ENCODE peak calls at places on chromosomes 7 and 10, in five cellular contexts. One of them, this sample, is unnamed.

GRCh38 chr7:158023563-158024350 is 563.9 kb downstream of the PTPRN2 start:
- DNase-seq in substantia nigra: no peak
- DNase-seq in Peyer's patch: peak
- DNase-seq in CD4-positive, CD25-positive, alpha-beta regulatory T cell: no peak
- DNase-seq in stomach: peak
- DNase-seq in this sample: no peak

GRCh38 chr10:124149681-124150080 is 56.3 kb upstream of the CHST15 start:
- DNase-seq in substantia nigra: no peak
- DNase-seq in Peyer's patch: peak
- DNase-seq in CD4-positive, CD25-positive, alpha-beta regulatory T cell: peak
- DNase-seq in stomach: no peak
- DNase-seq in this sample: no peak

GRCh38 chr10:49628599-49628998 is 14.8 kb downstream of the CHAT start:
- DNase-seq in substantia nigra: no peak
- DNase-seq in Peyer's patch: peak
- DNase-seq in CD4-positive, CD25-positive, alpha-beta regulatory T cell: no peak
- DNase-seq in stomach: no peak
- DNase-seq in this sample: no peak

GRCh38 chr7:118609207-118609606 is 384.7 kb downstream of the ANKRD7 start:
- DNase-seq in substantia nigra: no peak
- DNase-seq in Peyer's patch: no peak
- DNase-seq in CD4-positive, CD25-positive, alpha-beta regulatory T cell: no peak
- DNase-seq in stomach: no peak
- DNase-seq in this sample: no peak

GRCh38 chr10:31926154-31926553 is 2.5 kb downstream of the ARHGAP12 start:
- DNase-seq in substantia nigra: no peak
- DNase-seq in Peyer's patch: no peak
- DNase-seq in CD4-positive, CD25-positive, alpha-beta regulatory T cell: no peak
- DNase-seq in stomach: no peak
- DNase-seq in this sample: no peak

GRCh38 chr7:18225067-18225466 is 197.4 kb upstream of the PRPS1L1 start:
- DNase-seq in substantia nigra: no peak
- DNase-seq in Peyer's patch: no peak
- DNase-seq in CD4-positive, CD25-positive, alpha-beta regulatory T cell: no peak
- DNase-seq in stomach: no peak
- DNase-seq in this sample: no peak

GRCh38 chr7:136877990-136878389 is 9.5 kb downstream of the CHRM2 start:
- DNase-seq in substantia nigra: no peak
- DNase-seq in Peyer's patch: no peak
- DNase-seq in CD4-positive, CD25-positive, alpha-beta regulatory T cell: no peak
- DNase-seq in stomach: no peak
- DNase-seq in this sample: no peak

GRCh38 chr7:47153076-47153475 is 428.8 kb downstream of the TNS3 start:
- DNase-seq in substantia nigra: no peak
- DNase-seq in Peyer's patch: no peak
- DNase-seq in CD4-positive, CD25-positive, alpha-beta regulatory T cell: no peak
- DNase-seq in stomach: no peak
- DNase-seq in this sample: no peak

GRCh38 chr7:18384491-18385143 is 110.9 kb upstream of the HDAC9 start:
- DNase-seq in substantia nigra: no peak
- DNase-seq in Peyer's patch: no peak
- DNase-seq in CD4-positive, CD25-positive, alpha-beta regulatory T cell: no peak
- DNase-seq in stomach: no peak
- DNase-seq in this sample: no peak

GRCh38 chr10:63573068-63573697 is 52.0 kb downstream of the REEP3 start:
- DNase-seq in substantia nigra: no peak
- DNase-seq in Peyer's patch: no peak
- DNase-seq in CD4-positive, CD25-positive, alpha-beta regulatory T cell: peak
- DNase-seq in stomach: no peak
- DNase-seq in this sample: no peak

GRCh38 chr10:48502791-48503190 is 102.1 kb downstream of the ARHGAP22 start:
- DNase-seq in substantia nigra: no peak
- DNase-seq in Peyer's patch: no peak
- DNase-seq in CD4-positive, CD25-positive, alpha-beta regulatory T cell: no peak
- DNase-seq in stomach: peak
- DNase-seq in this sample: no peak

GRCh38 chr7:55441668-55442305 is 76.7 kb downstream of the LANCL2 start:
- DNase-seq in substantia nigra: no peak
- DNase-seq in Peyer's patch: no peak
- DNase-seq in CD4-positive, CD25-positive, alpha-beta regulatory T cell: no peak
- DNase-seq in stomach: no peak
- DNase-seq in this sample: peak

GRCh38 chr10:27369832-27370231 is 129.2 kb upstream of the ACBD5 start:
- DNase-seq in substantia nigra: no peak
- DNase-seq in Peyer's patch: no peak
- DNase-seq in CD4-positive, CD25-positive, alpha-beta regulatory T cell: peak
- DNase-seq in stomach: no peak
- DNase-seq in this sample: no peak

GRCh38 chr7:133436014-133436428 is 183.1 kb downstream of the EXOC4 start:
- DNase-seq in substantia nigra: no peak
- DNase-seq in Peyer's patch: no peak
- DNase-seq in CD4-positive, CD25-positive, alpha-beta regulatory T cell: no peak
- DNase-seq in stomach: no peak
- DNase-seq in this sample: no peak

GRCh38 chr7:28433604-28434254 is 21.4 kb downstream of the CREB5 start:
- DNase-seq in substantia nigra: no peak
- DNase-seq in Peyer's patch: no peak
- DNase-seq in CD4-positive, CD25-positive, alpha-beta regulatory T cell: no peak
- DNase-seq in stomach: no peak
- DNase-seq in this sample: no peak

GRCh38 chr10:5547934-5548660 is 23.3 kb downstream of the CALML3 start:
- DNase-seq in substantia nigra: no peak
- DNase-seq in Peyer's patch: no peak
- DNase-seq in CD4-positive, CD25-positive, alpha-beta regulatory T cell: no peak
- DNase-seq in stomach: peak
- DNase-seq in this sample: no peak

DNA sequence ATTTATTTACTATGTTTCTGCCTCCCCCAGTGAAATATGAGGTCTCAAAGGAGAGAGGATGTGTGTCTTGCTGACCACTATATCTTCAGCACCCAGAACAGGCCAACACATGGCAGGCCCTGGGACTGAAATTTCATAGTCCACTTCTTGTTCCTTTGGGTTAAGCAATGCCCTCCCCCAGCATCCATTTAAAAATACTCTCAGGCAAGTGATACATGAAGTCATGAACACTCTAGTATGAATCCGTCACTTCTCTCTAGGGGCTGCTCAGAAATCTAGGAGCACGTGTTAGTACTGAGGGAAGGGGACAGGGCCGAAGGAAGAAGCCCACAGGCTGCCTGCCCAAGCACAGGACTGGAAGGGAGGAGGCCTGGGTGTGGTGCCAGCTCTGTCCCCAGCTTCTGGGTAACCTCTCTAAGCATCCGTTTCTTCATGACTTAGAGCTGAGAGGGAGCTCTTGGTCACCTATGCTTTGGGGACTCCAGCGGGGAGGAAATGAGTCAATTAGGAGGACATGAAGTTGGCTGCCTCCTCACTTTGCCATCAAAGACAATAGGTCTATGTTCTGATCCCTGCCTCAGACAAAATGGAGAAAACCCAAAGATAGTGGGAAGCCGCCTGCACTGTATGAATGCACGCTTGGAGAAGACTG is 119.2 kb downstream of the KCNMA1 start:
- DNase-seq in substantia nigra: no peak
- DNase-seq in Peyer's patch: no peak
- DNase-seq in CD4-positive, CD25-positive, alpha-beta regulatory T cell: no peak
- DNase-seq in stomach: no peak
- DNase-seq in this sample: no peak
- H3K27ac ChIP-seq in substantia nigra: no peak
- H3K27ac ChIP-seq in Peyer's patch: no peak
- H3K27ac ChIP-seq in CD4-positive, CD25-positive, alpha-beta regulatory T cell: no peak
- H3K27ac ChIP-seq in stomach: no peak
- H3K27ac ChIP-seq in this sample: no peak

GRCh38 chr7:134875867-134876266 is 96.4 kb downstream of the CALD1 start:
- DNase-seq in substantia nigra: no peak
- DNase-seq in Peyer's patch: no peak
- DNase-seq in CD4-positive, CD25-positive, alpha-beta regulatory T cell: no peak
- DNase-seq in stomach: no peak
- DNase-seq in this sample: no peak
- H3K27ac ChIP-seq in substantia nigra: no peak
- H3K27ac ChIP-seq in Peyer's patch: no peak
- H3K27ac ChIP-seq in CD4-positive, CD25-positive, alpha-beta regulatory T cell: no peak
- H3K27ac ChIP-seq in stomach: peak
- H3K27ac ChIP-seq in this sample: no peak

GRCh38 chr7:93879356-93879755 is 11.2 kb downstream of the TFPI2 start:
- DNase-seq in substantia nigra: no peak
- DNase-seq in Peyer's patch: no peak
- DNase-seq in CD4-positive, CD25-positive, alpha-beta regulatory T cell: no peak
- DNase-seq in stomach: no peak
- DNase-seq in this sample: no peak
- H3K27ac ChIP-seq in substantia nigra: no peak
- H3K27ac ChIP-seq in Peyer's patch: no peak
- H3K27ac ChIP-seq in CD4-positive, CD25-positive, alpha-beta regulatory T cell: no peak
- H3K27ac ChIP-seq in stomach: no peak
- H3K27ac ChIP-seq in this sample: no peak

GRCh38 chr7:71236488-71237179 is 104.7 kb downstream of the GALNT17 start:
- DNase-seq in substantia nigra: no peak
- DNase-seq in Peyer's patch: no peak
- DNase-seq in CD4-positive, CD25-positive, alpha-beta regulatory T cell: no peak
- DNase-seq in stomach: no peak
- DNase-seq in this sample: no peak
- H3K27ac ChIP-seq in substantia nigra: no peak
- H3K27ac ChIP-seq in Peyer's patch: no peak
- H3K27ac ChIP-seq in CD4-positive, CD25-positive, alpha-beta regulatory T cell: no peak
- H3K27ac ChIP-seq in stomach: no peak
- H3K27ac ChIP-seq in this sample: no peak

DNA sequence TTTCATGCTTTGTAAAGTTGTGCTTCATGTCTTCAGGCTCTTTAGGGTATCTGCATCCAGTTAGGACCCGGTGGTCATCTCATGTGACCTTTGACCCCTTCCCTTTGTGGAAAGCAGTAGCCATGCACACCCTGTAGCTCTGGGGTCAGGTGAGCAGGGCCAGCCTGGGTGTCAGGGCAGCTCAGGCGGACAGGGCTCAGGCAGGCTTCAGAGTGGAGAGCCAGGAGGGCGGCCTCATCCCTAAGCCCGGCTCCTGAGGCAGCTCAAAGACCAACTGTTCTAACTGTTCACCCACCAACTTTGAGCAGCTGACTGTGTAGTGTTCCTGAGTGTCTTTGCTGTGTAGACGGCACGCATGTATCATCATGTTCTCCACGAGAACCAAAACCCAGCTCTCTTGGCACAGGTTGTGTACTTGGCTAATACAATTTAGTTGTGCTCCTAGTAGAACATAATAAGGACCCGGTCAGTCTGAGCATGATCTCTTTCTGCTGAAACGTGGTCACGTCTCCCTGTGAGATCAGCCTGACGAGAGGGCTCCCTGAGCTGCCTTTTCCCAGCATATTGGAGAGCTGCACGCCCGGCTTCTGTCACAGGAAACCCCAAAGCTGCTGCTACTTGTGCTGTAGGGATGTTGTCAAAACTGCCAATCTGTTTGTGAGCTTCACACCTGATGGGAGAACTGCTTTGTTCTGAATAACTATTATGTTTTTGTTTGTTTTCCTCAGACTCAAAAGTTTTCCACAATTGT is 30.0 kb downstream of the EEPD1 start:
- DNase-seq in substantia nigra: no peak
- DNase-seq in Peyer's patch: no peak
- DNase-seq in CD4-positive, CD25-positive, alpha-beta regulatory T cell: no peak
- DNase-seq in stomach: no peak
- DNase-seq in this sample: no peak
- H3K27ac ChIP-seq in substantia nigra: no peak
- H3K27ac ChIP-seq in Peyer's patch: no peak
- H3K27ac ChIP-seq in CD4-positive, CD25-positive, alpha-beta regulatory T cell: no peak
- H3K27ac ChIP-seq in stomach: no peak
- H3K27ac ChIP-seq in this sample: no peak

This sample was measured in caudate nucleus.